ENCODE peak calls at places on chromosomes 5 and 9, in seven cellular contexts. One of them, this sample, is unnamed.

GRCh38 chr5:139768802-139769465 is 26.7 kb upstream of the PSD2 start:
- DNase-seq in gastrocnemius medialis: no peak
- DNase-seq in fibroblast of lung: no peak
- DNase-seq in breast epithelium: no peak
- DNase-seq in fibroblast of pulmonary artery: no peak
- DNase-seq in left ventricle myocardium inferior: no peak
- DNase-seq in fibroblast of mammary gland: no peak
- DNase-seq in this sample: no peak

GRCh38 chr5:6552612-6553011 is 80.2 kb downstream of the NSUN2 start:
- DNase-seq in gastrocnemius medialis: no peak
- DNase-seq in fibroblast of lung: no peak
- DNase-seq in breast epithelium: no peak
- DNase-seq in fibroblast of pulmonary artery: no peak
- DNase-seq in left ventricle myocardium inferior: no peak
- DNase-seq in fibroblast of mammary gland: no peak
- DNase-seq in this sample: no peak

GRCh38 chr9:87386490-87386889 is 111.2 kb upstream of the DAPK1 start:
- DNase-seq in gastrocnemius medialis: no peak
- DNase-seq in fibroblast of lung: no peak
- DNase-seq in breast epithelium: no peak
- DNase-seq in fibroblast of pulmonary artery: no peak
- DNase-seq in left ventricle myocardium inferior: no peak
- DNase-seq in fibroblast of mammary gland: no peak
- DNase-seq in this sample: no peak

GRCh38 chr9:129305246-129305645 is 127.2 kb upstream of the IER5L start:
- DNase-seq in gastrocnemius medialis: peak; percentile 8
- DNase-seq in fibroblast of lung: no peak
- DNase-seq in breast epithelium: peak; percentile 12
- DNase-seq in fibroblast of pulmonary artery: no peak
- DNase-seq in left ventricle myocardium inferior: no peak
- DNase-seq in fibroblast of mammary gland: no peak
- DNase-seq in this sample: no peak

GRCh38 chr5:159774476-159775031 is 141.7 kb upstream of the ADRA1B start:
- DNase-seq in gastrocnemius medialis: no peak
- DNase-seq in fibroblast of lung: no peak
- DNase-seq in breast epithelium: no peak
- DNase-seq in fibroblast of pulmonary artery: no peak
- DNase-seq in left ventricle myocardium inferior: no peak
- DNase-seq in fibroblast of mammary gland: no peak
- DNase-seq in this sample: no peak

GRCh38 chr9:16254674-16255073 is 615.8 kb downstream of the BNC2 start:
- DNase-seq in gastrocnemius medialis: no peak
- DNase-seq in fibroblast of lung: no peak
- DNase-seq in breast epithelium: no peak
- DNase-seq in fibroblast of pulmonary artery: no peak
- DNase-seq in left ventricle myocardium inferior: no peak
- DNase-seq in fibroblast of mammary gland: no peak
- DNase-seq in this sample: no peak

GRCh38 chr5:172107606-172108005 is 80.4 kb downstream of the STK10 start:
- DNase-seq in gastrocnemius medialis: no peak
- DNase-seq in fibroblast of lung: peak; percentile 54
- DNase-seq in breast epithelium: no peak
- DNase-seq in fibroblast of pulmonary artery: peak; percentile 80
- DNase-seq in left ventricle myocardium inferior: no peak
- DNase-seq in fibroblast of mammary gland: peak; percentile 65
- DNase-seq in this sample: peak; percentile 89

GRCh38 chr9:37953775-37954437 is 50.0 kb upstream of the SLC25A51 start:
- DNase-seq in gastrocnemius medialis: peak; percentile 35
- DNase-seq in fibroblast of lung: peak; percentile 97
- DNase-seq in breast epithelium: no peak
- DNase-seq in fibroblast of pulmonary artery: peak; percentile 98
- DNase-seq in left ventricle myocardium inferior: no peak
- DNase-seq in fibroblast of mammary gland: peak; percentile 99
- DNase-seq in this sample: peak; percentile 98

GRCh38 chr9:109014267-109015025 is 1.1 kb upstream of the CTNNAL1 start:
- DNase-seq in gastrocnemius medialis: no peak
- DNase-seq in fibroblast of lung: peak; percentile 68
- DNase-seq in breast epithelium: no peak
- DNase-seq in fibroblast of pulmonary artery: peak; percentile 85
- DNase-seq in left ventricle myocardium inferior: no peak
- DNase-seq in fibroblast of mammary gland: peak; percentile 58
- DNase-seq in this sample: peak; percentile 66

GRCh38 chr9:93305497-93306020 is 121.6 kb downstream of the WNK2 start:
- DNase-seq in gastrocnemius medialis: peak; percentile 86
- DNase-seq in fibroblast of lung: no peak
- DNase-seq in breast epithelium: peak; percentile 39
- DNase-seq in fibroblast of pulmonary artery: no peak
- DNase-seq in left ventricle myocardium inferior: no peak
- DNase-seq in fibroblast of mammary gland: no peak
- DNase-seq in this sample: no peak

DNA sequence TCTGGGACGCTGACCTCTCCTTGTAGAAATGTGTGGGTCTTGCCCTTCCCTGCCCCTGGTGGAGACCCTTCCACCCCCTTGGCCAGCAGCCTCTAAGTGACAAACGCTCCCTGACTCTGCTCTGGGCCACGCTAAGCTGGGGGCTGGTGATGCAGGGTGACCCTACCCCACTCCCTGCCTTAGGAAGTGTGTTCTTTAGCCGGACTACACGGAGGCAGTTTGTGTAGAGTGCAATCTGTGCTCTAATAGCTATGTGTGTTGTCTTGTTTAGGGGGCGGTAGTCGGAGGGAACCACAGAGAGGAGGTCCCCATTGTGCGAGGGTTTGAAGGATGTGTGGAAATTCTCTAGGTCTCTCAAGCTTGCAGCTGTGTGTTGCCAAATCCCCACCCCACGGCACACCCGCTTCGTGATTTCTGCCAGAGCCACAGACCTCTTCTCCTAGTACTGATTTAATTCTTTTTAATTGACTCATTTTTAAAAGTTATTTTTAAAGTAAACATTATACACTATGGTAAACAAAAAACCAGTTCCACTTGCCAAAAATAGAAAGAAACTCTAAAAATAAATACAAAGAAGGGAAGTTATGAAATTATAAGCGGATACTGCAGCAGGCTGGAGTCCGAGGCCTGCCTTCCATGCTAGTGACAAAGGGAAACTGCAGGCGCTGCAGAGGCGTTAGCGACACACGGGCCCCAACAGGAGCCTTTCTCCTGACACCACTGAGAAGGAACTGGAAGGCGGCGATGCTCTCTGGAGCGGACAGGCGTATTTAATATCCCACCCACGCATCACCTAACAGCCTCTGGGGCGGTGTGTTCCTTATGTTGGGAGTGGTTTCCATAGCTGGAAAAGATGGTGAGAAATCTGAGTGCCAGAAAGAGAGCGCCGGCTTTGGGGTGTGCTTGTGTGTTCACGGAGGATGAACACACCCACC is 122.7 kb downstream of the COL23A1 start:
- DNase-seq in gastrocnemius medialis: no peak
- DNase-seq in fibroblast of lung: peak; percentile 81
- DNase-seq in breast epithelium: no peak
- DNase-seq in fibroblast of pulmonary artery: peak; percentile 14
- DNase-seq in left ventricle myocardium inferior: peak; percentile 46
- DNase-seq in fibroblast of mammary gland: peak; percentile 3
- DNase-seq in this sample: no peak
- H3K4me3 ChIP-seq in gastrocnemius medialis: no peak overlapping the region
- H3K4me3 ChIP-seq in fibroblast of lung: no peak overlapping the region
- H3K4me3 ChIP-seq in breast epithelium: no peak overlapping the region
- H3K4me3 ChIP-seq in fibroblast of pulmonary artery: no peak overlapping the region
- H3K4me3 ChIP-seq in left ventricle myocardium inferior: peak overlapping the region; percentile 42
- H3K4me3 ChIP-seq in fibroblast of mammary gland: no peak overlapping the region
- H3K4me3 ChIP-seq in this sample: peak overlapping the region; percentile 31

DNA sequence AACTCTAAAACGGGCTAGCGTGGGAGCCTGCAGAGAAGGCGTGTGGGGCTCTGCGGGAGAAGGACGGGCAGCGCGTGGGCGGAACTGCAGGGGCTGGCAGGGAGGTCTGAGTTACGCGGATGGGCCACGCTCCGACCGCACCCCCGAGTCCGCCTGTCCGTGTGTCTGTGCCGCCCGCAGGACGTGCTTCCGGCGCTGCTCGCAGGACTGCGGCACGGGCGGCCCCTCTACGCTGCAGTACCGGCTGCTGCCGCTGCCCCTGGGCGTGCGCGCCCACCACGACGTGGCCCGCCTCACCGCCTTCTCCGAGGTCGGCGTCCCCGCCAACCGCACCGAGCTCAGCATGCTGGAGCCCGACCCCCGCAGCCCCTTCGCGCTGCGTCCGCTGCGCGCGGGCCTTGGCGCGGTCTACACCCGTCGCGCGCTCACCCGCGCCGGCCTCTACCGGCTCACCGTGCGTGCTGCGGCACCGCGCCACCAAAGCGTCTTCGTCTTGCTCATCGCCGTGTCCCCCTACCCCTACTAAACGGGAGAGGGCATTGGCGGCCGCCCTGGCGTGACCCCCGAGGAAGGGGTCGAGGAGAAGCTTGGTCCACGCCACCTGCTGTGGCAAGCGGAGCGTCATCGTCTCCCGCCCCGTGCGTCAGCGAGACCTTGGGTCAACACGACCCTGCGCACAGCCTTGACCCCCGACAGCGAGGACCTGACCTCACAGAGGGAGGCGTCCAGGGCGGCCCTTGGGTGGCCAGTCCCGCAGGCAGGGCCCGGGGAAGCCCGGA is 11.4 kb upstream of the ASS1 start:
- DNase-seq in gastrocnemius medialis: no peak
- DNase-seq in fibroblast of lung: peak; percentile 35
- DNase-seq in breast epithelium: no peak
- DNase-seq in fibroblast of pulmonary artery: peak; percentile 49
- DNase-seq in left ventricle myocardium inferior: peak; percentile 44
- DNase-seq in fibroblast of mammary gland: no peak
- DNase-seq in this sample: no peak
- TF ChIP-seq CTCF in gastrocnemius medialis: peak; percentile 52
- TF ChIP-seq CTCF in fibroblast of lung: peak; percentile 21
- TF ChIP-seq CTCF in breast epithelium: peak; percentile 10
- TF ChIP-seq CTCF in fibroblast of pulmonary artery: no peak
- TF ChIP-seq CTCF in left ventricle myocardium inferior: peak; percentile 84
- TF ChIP-seq CTCF in fibroblast of mammary gland: no peak
- TF ChIP-seq CTCF in this sample: peak; percentile 24

GRCh38 chr5:181114284-181114843 is 16.6 kb downstream of the OR2V1 start:
- DNase-seq in gastrocnemius medialis: no peak
- DNase-seq in fibroblast of lung: no peak
- DNase-seq in breast epithelium: no peak
- DNase-seq in fibroblast of pulmonary artery: no peak
- DNase-seq in left ventricle myocardium inferior: no peak
- DNase-seq in fibroblast of mammary gland: no peak
- DNase-seq in this sample: no peak
- H3K4me3 ChIP-seq in gastrocnemius medialis: no peak overlapping the region
- H3K4me3 ChIP-seq in fibroblast of lung: peak overlapping the region; percentile 9
- H3K4me3 ChIP-seq in breast epithelium: no peak overlapping the region
- H3K4me3 ChIP-seq in fibroblast of pulmonary artery: no peak overlapping the region
- H3K4me3 ChIP-seq in left ventricle myocardium inferior: no peak overlapping the region
- H3K4me3 ChIP-seq in fibroblast of mammary gland: peak overlapping the region; percentile 27
- H3K4me3 ChIP-seq in this sample: peak overlapping the region; percentile 37

DNA sequence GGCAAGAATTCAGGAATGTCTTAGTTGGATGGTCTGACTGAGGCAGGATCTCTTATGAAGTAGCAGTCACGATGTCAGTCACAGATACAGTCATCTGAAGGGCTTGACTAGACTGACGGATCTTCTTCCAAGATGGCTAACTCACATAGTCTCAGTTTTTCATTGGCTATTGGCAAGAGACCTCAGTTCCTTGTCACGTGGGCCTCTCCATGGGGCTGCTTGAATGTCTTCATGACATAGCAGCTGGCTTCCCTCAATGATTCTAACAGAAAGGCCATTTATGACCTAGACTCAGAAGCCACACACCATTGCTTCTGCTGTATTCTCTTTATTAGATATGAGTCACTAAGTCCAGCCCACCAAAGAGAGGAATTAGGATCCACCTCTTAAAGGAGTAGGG is 4.7 kb downstream of the APC start:
- DNase-seq in gastrocnemius medialis: no peak
- DNase-seq in fibroblast of lung: peak; percentile 31
- DNase-seq in breast epithelium: no peak
- DNase-seq in fibroblast of pulmonary artery: peak; percentile 17
- DNase-seq in left ventricle myocardium inferior: no peak
- DNase-seq in fibroblast of mammary gland: peak; percentile 14
- DNase-seq in this sample: no peak
- TF ChIP-seq CTCF in gastrocnemius medialis: no peak
- TF ChIP-seq CTCF in fibroblast of lung: no peak
- TF ChIP-seq CTCF in breast epithelium: no peak
- TF ChIP-seq CTCF in fibroblast of pulmonary artery: no peak
- TF ChIP-seq CTCF in left ventricle myocardium inferior: no peak
- TF ChIP-seq CTCF in fibroblast of mammary gland: no peak
- TF ChIP-seq CTCF in this sample: no peak

DNA sequence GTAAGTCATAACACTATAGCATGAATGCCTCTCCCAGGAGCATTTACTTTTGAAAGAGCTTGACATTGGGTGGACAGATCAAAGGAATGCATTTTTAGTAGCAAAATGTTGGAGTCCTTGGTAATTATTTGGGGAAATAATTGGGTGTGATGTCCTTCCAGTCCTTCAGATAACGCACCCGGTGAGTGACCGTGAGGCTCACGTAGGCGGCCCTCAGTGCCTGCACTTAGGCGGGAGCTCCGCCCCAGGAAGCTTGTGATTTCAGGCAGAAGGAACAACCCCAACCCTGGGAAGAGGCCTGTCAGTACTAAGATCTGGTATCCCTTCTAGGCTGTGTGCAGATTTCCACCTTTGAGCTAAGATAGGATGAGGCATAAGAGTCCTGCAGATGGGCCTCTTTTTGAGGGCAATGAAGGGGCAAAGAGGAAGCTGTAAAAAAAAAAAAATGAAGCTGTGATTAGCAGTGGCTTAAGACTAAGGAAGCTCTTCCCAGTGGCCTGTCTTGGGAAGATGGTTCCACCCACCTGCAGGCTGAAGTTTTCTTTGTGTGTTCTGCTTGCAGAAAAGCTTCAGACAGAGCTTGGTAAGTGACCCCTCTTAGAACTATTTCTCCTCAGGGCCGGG is 14.9 kb downstream of the BTNL9 start:
- DNase-seq in gastrocnemius medialis: no peak
- DNase-seq in fibroblast of lung: no peak
- DNase-seq in breast epithelium: no peak
- DNase-seq in fibroblast of pulmonary artery: no peak
- DNase-seq in left ventricle myocardium inferior: no peak
- DNase-seq in fibroblast of mammary gland: no peak
- DNase-seq in this sample: no peak
- H3K4me3 ChIP-seq in gastrocnemius medialis: no peak overlapping the region
- H3K4me3 ChIP-seq in fibroblast of lung: no peak overlapping the region
- H3K4me3 ChIP-seq in breast epithelium: no peak overlapping the region
- H3K4me3 ChIP-seq in fibroblast of pulmonary artery: no peak overlapping the region
- H3K4me3 ChIP-seq in left ventricle myocardium inferior: peak overlapping the region; percentile 70
- H3K4me3 ChIP-seq in fibroblast of mammary gland: no peak overlapping the region
- H3K4me3 ChIP-seq in this sample: no peak overlapping the region

GRCh38 chr5:133489632-133490031 is 122.7 kb downstream of the FSTL4 start:
- DNase-seq in gastrocnemius medialis: no peak
- DNase-seq in fibroblast of lung: no peak
- DNase-seq in breast epithelium: no peak
- DNase-seq in fibroblast of pulmonary artery: no peak
- DNase-seq in left ventricle myocardium inferior: no peak
- DNase-seq in fibroblast of mammary gland: no peak
- DNase-seq in this sample: no peak
- TF ChIP-seq CTCF in gastrocnemius medialis: no peak
- TF ChIP-seq CTCF in fibroblast of lung: no peak
- TF ChIP-seq CTCF in breast epithelium: no peak
- TF ChIP-seq CTCF in fibroblast of pulmonary artery: no peak
- TF ChIP-seq CTCF in left ventricle myocardium inferior: no peak
- TF ChIP-seq CTCF in fibroblast of mammary gland: no peak
- TF ChIP-seq CTCF in this sample: no peak

GRCh38 chr9:29021632-29022031 is 1448.4 kb upstream of the C9orf72 start:
- DNase-seq in gastrocnemius medialis: no peak
- DNase-seq in fibroblast of lung: no peak
- DNase-seq in breast epithelium: no peak
- DNase-seq in fibroblast of pulmonary artery: no peak
- DNase-seq in left ventricle myocardium inferior: no peak
- DNase-seq in fibroblast of mammary gland: no peak
- DNase-seq in this sample: no peak
- H3K4me3 ChIP-seq in gastrocnemius medialis: no peak overlapping the region
- H3K4me3 ChIP-seq in fibroblast of lung: no peak overlapping the region
- H3K4me3 ChIP-seq in breast epithelium: no peak overlapping the region
- H3K4me3 ChIP-seq in fibroblast of pulmonary artery: no peak overlapping the region
- H3K4me3 ChIP-seq in left ventricle myocardium inferior: no peak overlapping the region
- H3K4me3 ChIP-seq in fibroblast of mammary gland: no peak overlapping the region
- H3K4me3 ChIP-seq in this sample: no peak overlapping the region

This sample was measured in foreskin fibroblast.